ENCODE peak calls at places on chromosomes 2 and 18, in four cellular contexts. One of them, this sample, is unnamed.

GRCh38 chr2:19580830-19581229 is 222.4 kb upstream of the OSR1 start:
- DNase-seq in K562: no peak
- DNase-seq in HCT116: no peak
- DNase-seq in HepG2: peak
- DNase-seq in this sample: no peak

GRCh38 chr2:194166818-194167217 is 1490.2 kb upstream of the SLC39A10 start:
- DNase-seq in K562: no peak
- DNase-seq in HCT116: peak
- DNase-seq in HepG2: peak
- DNase-seq in this sample: no peak

GRCh38 chr18:12314586-12315305 is 6.7 kb downstream of the TUBB6 start:
- DNase-seq in HCT116: no peak
- DNase-seq in HepG2: no peak
- DNase-seq in K562: no peak
- DNase-seq in this sample: no peak

GRCh38 chr2:38653715-38654494 is 12.0 kb upstream of the GALM start:
- DNase-seq in HCT116: no peak
- DNase-seq in HepG2: peak
- DNase-seq in K562: no peak
- DNase-seq in this sample: no peak

GRCh38 chr2:8542381-8543064 is 139.3 kb upstream of the ID2 start:
- DNase-seq in HCT116: no peak
- DNase-seq in HepG2: no peak
- DNase-seq in K562: no peak
- DNase-seq in this sample: no peak

GRCh38 chr2:8198776-8199382 is 483.0 kb upstream of the ID2 start:
- DNase-seq in HCT116: no peak
- DNase-seq in K562: no peak
- DNase-seq in HepG2: no peak
- DNase-seq in this sample: no peak

GRCh38 chr2:236546561-236546961 is 23.1 kb upstream of the ACKR3 start:
- DNase-seq in K562: no peak
- DNase-seq in HepG2: no peak
- DNase-seq in HCT116: no peak
- DNase-seq in this sample: no peak

GRCh38 chr2:96399342-96400048 is 63.9 kb downstream of the NCAPH start:
- DNase-seq in K562: no peak
- DNase-seq in HCT116: no peak
- DNase-seq in HepG2: no peak
- DNase-seq in this sample: no peak

GRCh38 chr2:240089306-240089705 is 36.0 kb upstream of the OR6B3 start:
- DNase-seq in HepG2: no peak
- DNase-seq in K562: no peak
- DNase-seq in HCT116: no peak
- DNase-seq in this sample: no peak

GRCh38 chr2:36044389-36044788 is 311.2 kb upstream of the CRIM1 start:
- DNase-seq in HCT116: no peak
- DNase-seq in HepG2: no peak
- DNase-seq in K562: no peak
- DNase-seq in this sample: no peak

GRCh38 chr2:25176541-25177368 is 8.4 kb upstream of the POMC start:
- DNase-seq in HepG2: no peak
- DNase-seq in HCT116: no peak
- DNase-seq in K562: no peak
- DNase-seq in this sample: no peak

GRCh38 chr18:13388586-13389490 is 170.3 kb downstream of the LDLRAD4 start:
- DNase-seq in HCT116: no peak
- DNase-seq in HepG2: no peak
- DNase-seq in K562: no peak
- DNase-seq in this sample: no peak

GRCh38 chr2:217878865-217879595 is 123.8 kb downstream of the TNS1 start:
- DNase-seq in HepG2: no peak
- DNase-seq in HCT116: no peak
- DNase-seq in K562: no peak
- DNase-seq in this sample: no peak

GRCh38 chr2:11873766-11874165 is 127.3 kb downstream of the LPIN1 start:
- DNase-seq in HepG2: no peak
- DNase-seq in K562: no peak
- DNase-seq in HCT116: no peak
- DNase-seq in this sample: no peak

GRCh38 chr2:230823264-230823964 is 41.3 kb upstream of the ITM2C start:
- DNase-seq in K562: no peak
- DNase-seq in HCT116: no peak
- DNase-seq in HepG2: no peak
- DNase-seq in this sample: no peak

GRCh38 chr2:204899983-204900382 is 354.7 kb downstream of the PARD3B start:
- DNase-seq in K562: no peak
- DNase-seq in HCT116: no peak
- DNase-seq in HepG2: no peak
- DNase-seq in this sample: no peak

GRCh38 chr2:223941579-223942277 is 3.4 kb downstream of the WDFY1 start:
- DNase-seq in HepG2: no peak
- DNase-seq in HCT116: no peak
- DNase-seq in K562: no peak
- DNase-seq in this sample: no peak

GRCh38 chr2:144477281-144477942 is 42.5 kb downstream of the ZEB2 start:
- DNase-seq in HepG2: no peak
- DNase-seq in K562: no peak
- DNase-seq in HCT116: no peak
- DNase-seq in this sample: no peak

GRCh38 chr2:67070826-67071225 is 326.3 kb upstream of the ETAA1 start:
- DNase-seq in HCT116: no peak
- DNase-seq in K562: no peak
- DNase-seq in HepG2: no peak
- DNase-seq in this sample: no peak

GRCh38 chr2:134155134-134155533 is 98.7 kb upstream of the MGAT5 start:
- DNase-seq in K562: no peak
- DNase-seq in HCT116: no peak
- DNase-seq in HepG2: no peak
- DNase-seq in this sample: no peak

GRCh38 chr2:198615972-198616371 is 811.6 kb downstream of the PLCL1 start:
- DNase-seq in K562: no peak
- DNase-seq in HepG2: no peak
- DNase-seq in HCT116: no peak
- DNase-seq in this sample: no peak

GRCh38 chr2:38720613-38721241 is 30.4 kb downstream of the SRSF7 start:
- DNase-seq in HepG2: no peak
- DNase-seq in K562: no peak
- DNase-seq in HCT116: no peak
- DNase-seq in this sample: no peak

GRCh38 chr2:209145941-209146681 is 277.7 kb upstream of the MAP2 start:
- DNase-seq in HCT116: no peak
- DNase-seq in HepG2: no peak
- DNase-seq in K562: no peak
- DNase-seq in this sample: no peak

GRCh38 chr2:147610491-147611050 is 234.3 kb upstream of the ACVR2A start:
- DNase-seq in K562: no peak
- DNase-seq in HepG2: no peak
- DNase-seq in HCT116: no peak
- DNase-seq in this sample: no peak

DNA sequence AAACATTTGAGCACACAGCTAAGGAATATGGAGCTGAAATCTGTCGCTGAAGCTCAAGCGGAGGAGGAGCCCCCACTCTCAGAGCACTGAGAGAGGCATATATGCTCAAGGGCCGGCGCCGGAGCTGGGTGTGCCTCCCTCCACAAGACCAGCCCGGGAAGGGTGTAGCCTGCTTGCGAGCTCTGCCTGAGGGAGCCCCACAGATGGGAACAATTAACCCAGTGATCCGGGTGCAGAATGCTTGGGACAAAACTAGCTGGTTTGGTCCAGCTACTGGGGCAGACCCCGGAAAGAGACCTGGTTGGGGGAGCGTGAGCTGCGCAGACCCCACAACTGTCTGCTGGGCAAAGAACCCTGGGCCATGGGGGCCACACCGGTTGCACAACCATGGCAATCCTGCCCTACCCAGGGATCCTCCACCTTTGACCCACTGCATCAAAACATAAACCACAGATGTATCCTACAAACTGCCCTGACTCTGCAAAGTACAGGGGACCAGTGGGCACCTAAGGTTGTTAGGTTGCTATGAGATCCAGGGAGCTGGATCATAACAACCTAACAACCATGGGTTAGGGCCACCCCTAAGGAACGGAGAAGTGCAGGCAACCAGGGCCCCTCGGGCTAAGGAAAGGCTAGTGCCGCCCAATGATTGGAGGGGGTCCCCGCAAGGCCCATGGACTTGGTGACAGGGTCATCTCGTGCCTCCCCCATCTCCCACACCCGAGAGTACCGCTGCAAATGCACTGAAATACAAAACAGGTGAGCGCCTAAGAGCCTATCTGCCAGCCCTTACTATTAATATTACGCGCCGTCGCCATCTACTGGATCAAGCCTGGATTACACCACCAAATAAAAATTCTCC is 53.4 kb upstream of the SCN1A start:
- DNase-seq in HepG2: peak
- DNase-seq in HCT116: peak
- DNase-seq in K562: peak
- DNase-seq in this sample: peak
- TF ChIP-seq TCF7L2 in HepG2: no peak
- TF ChIP-seq TCF7L2 in HCT116: no peak
- TF ChIP-seq TCF7L2 in K562: no peak
- TF ChIP-seq TCF7L2 in this sample: no peak

GRCh38 chr2:42827647-42828486 is 35.5 kb upstream of the HAAO start:
- DNase-seq in HepG2: peak
- DNase-seq in K562: peak
- DNase-seq in HCT116: peak
- DNase-seq in this sample: no peak
- TF ChIP-seq POLR2AphosphoS5 in HepG2: no peak
- TF ChIP-seq POLR2AphosphoS5 in K562: no peak
- TF ChIP-seq POLR2AphosphoS5 in HCT116: no peak
- TF ChIP-seq POLR2AphosphoS5 in this sample: no peak

DNA sequence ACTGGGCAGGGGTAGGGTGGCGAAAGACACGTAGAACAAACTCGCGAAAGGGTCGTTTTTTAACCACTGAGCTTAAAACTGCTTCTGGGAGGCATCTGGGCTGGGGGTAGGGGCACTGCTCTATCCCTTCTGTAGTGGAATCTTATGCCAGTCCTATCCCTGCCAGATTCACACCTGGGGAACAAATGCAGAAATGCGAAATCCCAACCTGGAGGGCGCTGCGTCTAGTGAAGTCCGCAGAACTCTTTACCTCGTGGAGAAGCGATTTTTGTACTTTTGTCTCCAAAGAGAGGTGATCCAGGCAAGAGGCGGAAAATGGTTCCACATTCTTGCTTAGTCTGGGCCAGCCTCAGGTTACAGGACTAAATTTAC is 10.3 kb downstream of the TBR1 start:
- DNase-seq in HCT116: no peak
- DNase-seq in K562: no peak
- DNase-seq in HepG2: no peak
- DNase-seq in this sample: no peak
- H3K4me3 ChIP-seq in HCT116: no peak
- H3K4me3 ChIP-seq in K562: no peak
- H3K4me3 ChIP-seq in HepG2: no peak
- H3K4me3 ChIP-seq in this sample: no peak

GRCh38 chr2:237982039-237982725 is 15.4 kb downstream of the UBE2F start:
- DNase-seq in HepG2: no peak
- DNase-seq in HCT116: no peak
- DNase-seq in K562: no peak
- DNase-seq in this sample: no peak
- TF ChIP-seq TCF7L2 in HepG2: no peak
- TF ChIP-seq TCF7L2 in HCT116: no peak
- TF ChIP-seq TCF7L2 in K562: no peak
- TF ChIP-seq TCF7L2 in this sample: no peak

DNA sequence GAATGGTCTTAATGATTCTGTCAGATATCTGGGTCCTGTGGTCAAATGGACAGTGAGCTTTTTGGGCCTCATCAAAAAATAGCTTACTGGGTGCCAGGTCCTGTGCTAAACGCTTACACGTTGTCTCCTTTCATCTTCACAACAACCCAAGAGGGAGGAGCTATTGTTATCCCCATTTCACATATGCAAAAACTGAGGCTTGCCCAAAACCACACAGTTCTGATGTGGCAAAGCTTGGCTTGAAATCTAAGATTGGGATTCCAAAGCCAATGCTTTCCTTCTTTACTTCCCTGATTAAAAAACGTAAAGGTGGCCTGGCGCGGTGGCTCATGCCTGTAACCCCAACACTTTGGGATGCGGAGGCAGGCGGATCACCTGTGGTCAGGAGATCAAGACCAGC is 69.3 kb downstream of the ACTR2 start:
- DNase-seq in HCT116: no peak
- DNase-seq in HepG2: no peak
- DNase-seq in K562: no peak
- DNase-seq in this sample: no peak
- TF ChIP-seq POLR2AphosphoS5 in HCT116: no peak
- TF ChIP-seq POLR2AphosphoS5 in HepG2: no peak
- TF ChIP-seq POLR2AphosphoS5 in K562: no peak
- TF ChIP-seq POLR2AphosphoS5 in this sample: no peak

DNA sequence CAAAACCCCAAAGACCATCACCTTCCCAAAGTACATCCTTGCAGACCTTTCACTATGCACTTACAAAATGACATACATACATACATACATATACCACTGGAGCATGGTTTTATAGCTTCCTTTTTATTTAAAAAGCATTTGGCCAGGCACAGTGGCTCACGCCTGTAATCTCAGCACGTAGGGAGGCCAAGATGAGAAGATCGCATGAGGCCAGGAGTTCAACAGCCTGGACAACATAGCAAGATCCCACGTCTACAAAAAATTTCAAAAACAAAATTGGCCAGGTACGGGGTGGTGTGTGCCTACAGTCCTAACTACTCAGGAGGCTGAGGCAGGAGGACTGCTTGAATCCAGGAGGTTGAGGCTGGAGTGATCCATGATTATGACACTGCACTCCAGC is 29.9 kb upstream of the ADAM17 start:
- DNase-seq in HepG2: no peak
- DNase-seq in HCT116: no peak
- DNase-seq in K562: no peak
- DNase-seq in this sample: no peak
- H3K4me3 ChIP-seq in HepG2: no peak
- H3K4me3 ChIP-seq in HCT116: no peak
- H3K4me3 ChIP-seq in K562: no peak
- H3K4me3 ChIP-seq in this sample: no peak

GRCh38 chr18:62105373-62105772 is 81.5 kb downstream of the PIGN start:
- DNase-seq in HCT116: no peak
- DNase-seq in K562: no peak
- DNase-seq in HepG2: no peak
- DNase-seq in this sample: no peak
- TF ChIP-seq TCF7L2 in HCT116: no peak
- TF ChIP-seq TCF7L2 in K562: no peak
- TF ChIP-seq TCF7L2 in HepG2: no peak
- TF ChIP-seq TCF7L2 in this sample: no peak